ENCODE peak calls at places on chromosomes 4 and X, in nine cellular contexts. One of them, this sample, is unnamed.

GRCh38 chrX:69387559-69388487 is 116.3 kb upstream of the NALF2 start:
- DNase-seq in AG04450: peak; percentile 4
- DNase-seq in NCI-H1436: peak; percentile 52
- DNase-seq in NCI-H82: peak; percentile 88
- DNase-seq in COR-L47: peak; percentile 5
- DNase-seq in globus pallidus: peak; percentile 20
- DNase-seq in activated CD4-positive, alpha-beta T cell treated with anti-CD3 and anti-CD28 coated beads, Interleukin-2, amount 50 U/mL, for 1 hour: peak; percentile 26
- DNase-seq in H4: peak; percentile 3
- DNase-seq in effector memory CD8-positive, alpha-beta T cell: peak; percentile 1
- DNase-seq in this sample: peak; percentile 6

GRCh38 chrX:49978191-49978590 is 55.8 kb downstream of the CLCN5 start:
- DNase-seq in AG04450: no peak
- DNase-seq in NCI-H1436: no peak
- DNase-seq in NCI-H82: peak; percentile 43
- DNase-seq in COR-L47: no peak
- DNase-seq in globus pallidus: no peak
- DNase-seq in activated CD4-positive, alpha-beta T cell treated with anti-CD3 and anti-CD28 coated beads, Interleukin-2, amount 50 U/mL, for 1 hour: no peak
- DNase-seq in H4: no peak
- DNase-seq in effector memory CD8-positive, alpha-beta T cell: no peak
- DNase-seq in this sample: no peak

GRCh38 chrX:149286940-149287349 is 218.2 kb downstream of the IDS start:
- DNase-seq in AG04450: peak; percentile 1
- DNase-seq in NCI-H1436: peak; percentile 62
- DNase-seq in NCI-H82: peak; percentile 67
- DNase-seq in COR-L47: no peak
- DNase-seq in globus pallidus: peak; percentile 19
- DNase-seq in activated CD4-positive, alpha-beta T cell treated with anti-CD3 and anti-CD28 coated beads, Interleukin-2, amount 50 U/mL, for 1 hour: peak; percentile 24
- DNase-seq in H4: peak; percentile 4
- DNase-seq in effector memory CD8-positive, alpha-beta T cell: peak; percentile 14
- DNase-seq in this sample: peak; percentile 6

GRCh38 chrX:15464704-15465103 is 28.4 kb downstream of the PIR start:
- DNase-seq in AG04450: no peak
- DNase-seq in NCI-H1436: no peak
- DNase-seq in NCI-H82: no peak
- DNase-seq in COR-L47: no peak
- DNase-seq in globus pallidus: no peak
- DNase-seq in activated CD4-positive, alpha-beta T cell treated with anti-CD3 and anti-CD28 coated beads, Interleukin-2, amount 50 U/mL, for 1 hour: no peak
- DNase-seq in H4: no peak
- DNase-seq in effector memory CD8-positive, alpha-beta T cell: no peak
- DNase-seq in this sample: no peak

GRCh38 chr4:104677122-104677521 is 182.4 kb upstream of the CXXC4 start:
- DNase-seq in AG04450: no peak
- DNase-seq in NCI-H1436: peak; percentile 91
- DNase-seq in NCI-H82: peak; percentile 82
- DNase-seq in COR-L47: peak; percentile 93
- DNase-seq in globus pallidus: peak; percentile 6
- DNase-seq in activated CD4-positive, alpha-beta T cell treated with anti-CD3 and anti-CD28 coated beads, Interleukin-2, amount 50 U/mL, for 1 hour: no peak
- DNase-seq in H4: peak; percentile 55
- DNase-seq in effector memory CD8-positive, alpha-beta T cell: no peak
- DNase-seq in this sample: no peak

GRCh38 chrX:1528186-1528883 is 8.7 kb downstream of the P2RY8 start:
- DNase-seq in AG04450: no peak
- DNase-seq in NCI-H1436: no peak
- DNase-seq in NCI-H82: no peak
- DNase-seq in COR-L47: no peak
- DNase-seq in globus pallidus: no peak
- DNase-seq in activated CD4-positive, alpha-beta T cell treated with anti-CD3 and anti-CD28 coated beads, Interleukin-2, amount 50 U/mL, for 1 hour: no peak
- DNase-seq in H4: no peak
- DNase-seq in effector memory CD8-positive, alpha-beta T cell: no peak
- DNase-seq in this sample: no peak

GRCh38 chr4:187251896-187252295 is 528.2 kb upstream of the FAT1 start:
- DNase-seq in AG04450: no peak
- DNase-seq in NCI-H1436: no peak
- DNase-seq in NCI-H82: no peak
- DNase-seq in COR-L47: no peak
- DNase-seq in globus pallidus: no peak
- DNase-seq in activated CD4-positive, alpha-beta T cell treated with anti-CD3 and anti-CD28 coated beads, Interleukin-2, amount 50 U/mL, for 1 hour: no peak
- DNase-seq in H4: no peak
- DNase-seq in effector memory CD8-positive, alpha-beta T cell: no peak
- DNase-seq in this sample: no peak

GRCh38 chrX:154430916-154431315 is 2.4 kb downstream of the ATP6AP1 start:
- DNase-seq in AG04450: no peak
- DNase-seq in NCI-H1436: no peak
- DNase-seq in NCI-H82: no peak
- DNase-seq in COR-L47: no peak
- DNase-seq in globus pallidus: no peak
- DNase-seq in activated CD4-positive, alpha-beta T cell treated with anti-CD3 and anti-CD28 coated beads, Interleukin-2, amount 50 U/mL, for 1 hour: no peak
- DNase-seq in H4: no peak
- DNase-seq in effector memory CD8-positive, alpha-beta T cell: no peak
- DNase-seq in this sample: no peak

GRCh38 chrX:123971963-123972362 is 10.5 kb downstream of the STAG2 start:
- DNase-seq in AG04450: no peak
- DNase-seq in NCI-H1436: no peak
- DNase-seq in NCI-H82: no peak
- DNase-seq in COR-L47: no peak
- DNase-seq in globus pallidus: no peak
- DNase-seq in activated CD4-positive, alpha-beta T cell treated with anti-CD3 and anti-CD28 coated beads, Interleukin-2, amount 50 U/mL, for 1 hour: no peak
- DNase-seq in H4: no peak
- DNase-seq in effector memory CD8-positive, alpha-beta T cell: no peak
- DNase-seq in this sample: no peak

GRCh38 chr4:76637704-76638361 is 202.8 kb downstream of the SHROOM3 start:
- DNase-seq in AG04450: no peak
- DNase-seq in NCI-H1436: no peak
- DNase-seq in NCI-H82: no peak
- DNase-seq in COR-L47: no peak
- DNase-seq in globus pallidus: no peak
- DNase-seq in activated CD4-positive, alpha-beta T cell treated with anti-CD3 and anti-CD28 coated beads, Interleukin-2, amount 50 U/mL, for 1 hour: no peak
- DNase-seq in H4: no peak
- DNase-seq in effector memory CD8-positive, alpha-beta T cell: no peak
- DNase-seq in this sample: no peak

GRCh38 chrX:79300821-79301220 is 66.3 kb downstream of the ITM2A start:
- DNase-seq in AG04450: no peak
- DNase-seq in NCI-H1436: no peak
- DNase-seq in NCI-H82: no peak
- DNase-seq in COR-L47: no peak
- DNase-seq in globus pallidus: no peak
- DNase-seq in activated CD4-positive, alpha-beta T cell treated with anti-CD3 and anti-CD28 coated beads, Interleukin-2, amount 50 U/mL, for 1 hour: no peak
- DNase-seq in H4: no peak
- DNase-seq in effector memory CD8-positive, alpha-beta T cell: no peak
- DNase-seq in this sample: no peak

GRCh38 chrX:20456971-20457370 is 190.3 kb upstream of the RPS6KA3 start:
- DNase-seq in AG04450: no peak
- DNase-seq in NCI-H1436: no peak
- DNase-seq in NCI-H82: no peak
- DNase-seq in COR-L47: no peak
- DNase-seq in globus pallidus: no peak
- DNase-seq in activated CD4-positive, alpha-beta T cell treated with anti-CD3 and anti-CD28 coated beads, Interleukin-2, amount 50 U/mL, for 1 hour: no peak
- DNase-seq in H4: no peak
- DNase-seq in effector memory CD8-positive, alpha-beta T cell: no peak
- DNase-seq in this sample: no peak

GRCh38 chr4:182245041-182245440 is 1.8 kb downstream of the TENM3 start:
- DNase-seq in AG04450: no peak
- DNase-seq in NCI-H1436: no peak
- DNase-seq in NCI-H82: no peak
- DNase-seq in COR-L47: no peak
- DNase-seq in globus pallidus: no peak
- DNase-seq in activated CD4-positive, alpha-beta T cell treated with anti-CD3 and anti-CD28 coated beads, Interleukin-2, amount 50 U/mL, for 1 hour: no peak
- DNase-seq in H4: no peak
- DNase-seq in effector memory CD8-positive, alpha-beta T cell: no peak
- DNase-seq in this sample: no peak

GRCh38 chr4:187598246-187598645 is 397.3 kb upstream of the ZFP42 start:
- DNase-seq in AG04450: no peak
- DNase-seq in NCI-H1436: no peak
- DNase-seq in NCI-H82: no peak
- DNase-seq in COR-L47: no peak
- DNase-seq in globus pallidus: no peak
- DNase-seq in activated CD4-positive, alpha-beta T cell treated with anti-CD3 and anti-CD28 coated beads, Interleukin-2, amount 50 U/mL, for 1 hour: no peak
- DNase-seq in H4: no peak
- DNase-seq in effector memory CD8-positive, alpha-beta T cell: no peak
- DNase-seq in this sample: no peak

GRCh38 chr4:75555294-75556164 is at the start of gene ODAPH:
- DNase-seq in AG04450: no peak
- DNase-seq in NCI-H1436: no peak
- DNase-seq in NCI-H82: peak; percentile 48
- DNase-seq in COR-L47: no peak
- DNase-seq in globus pallidus: no peak
- DNase-seq in activated CD4-positive, alpha-beta T cell treated with anti-CD3 and anti-CD28 coated beads, Interleukin-2, amount 50 U/mL, for 1 hour: no peak
- DNase-seq in H4: peak; percentile 57
- DNase-seq in effector memory CD8-positive, alpha-beta T cell: no peak
- DNase-seq in this sample: no peak

GRCh38 chr4:99013402-99013843 is 17.9 kb downstream of the METAP1 start:
- DNase-seq in AG04450: no peak
- DNase-seq in NCI-H1436: no peak
- DNase-seq in NCI-H82: no peak
- DNase-seq in COR-L47: no peak
- DNase-seq in globus pallidus: no peak
- DNase-seq in activated CD4-positive, alpha-beta T cell treated with anti-CD3 and anti-CD28 coated beads, Interleukin-2, amount 50 U/mL, for 1 hour: no peak
- DNase-seq in H4: no peak
- DNase-seq in effector memory CD8-positive, alpha-beta T cell: no peak
- DNase-seq in this sample: no peak

GRCh38 chr4:38723726-38724506 is 58.9 kb downstream of the TLR10 start:
- DNase-seq in AG04450: no peak
- DNase-seq in NCI-H1436: no peak
- DNase-seq in NCI-H82: no peak
- DNase-seq in COR-L47: no peak
- DNase-seq in globus pallidus: no peak
- DNase-seq in activated CD4-positive, alpha-beta T cell treated with anti-CD3 and anti-CD28 coated beads, Interleukin-2, amount 50 U/mL, for 1 hour: no peak
- DNase-seq in H4: no peak
- DNase-seq in effector memory CD8-positive, alpha-beta T cell: no peak
- DNase-seq in this sample: no peak

GRCh38 chrX:139907078-139907477 is 25.8 kb downstream of the ATP11C start:
- DNase-seq in AG04450: no peak
- DNase-seq in NCI-H1436: no peak
- DNase-seq in NCI-H82: no peak
- DNase-seq in COR-L47: no peak
- DNase-seq in globus pallidus: no peak
- DNase-seq in activated CD4-positive, alpha-beta T cell treated with anti-CD3 and anti-CD28 coated beads, Interleukin-2, amount 50 U/mL, for 1 hour: no peak
- DNase-seq in H4: no peak
- DNase-seq in effector memory CD8-positive, alpha-beta T cell: no peak
- DNase-seq in this sample: no peak

GRCh38 chrX:42524374-42524773 is 253.6 kb downstream of the PPP1R2C start:
- DNase-seq in AG04450: no peak
- DNase-seq in NCI-H1436: no peak
- DNase-seq in NCI-H82: no peak
- DNase-seq in COR-L47: no peak
- DNase-seq in globus pallidus: no peak
- DNase-seq in activated CD4-positive, alpha-beta T cell treated with anti-CD3 and anti-CD28 coated beads, Interleukin-2, amount 50 U/mL, for 1 hour: no peak
- DNase-seq in H4: no peak
- DNase-seq in effector memory CD8-positive, alpha-beta T cell: no peak
- DNase-seq in this sample: no peak

GRCh38 chrX:39875834-39876625 is 221.7 kb downstream of the BCOR start:
- DNase-seq in AG04450: no peak
- DNase-seq in NCI-H1436: no peak
- DNase-seq in NCI-H82: peak; percentile 87
- DNase-seq in COR-L47: peak; percentile 60
- DNase-seq in globus pallidus: no peak
- DNase-seq in activated CD4-positive, alpha-beta T cell treated with anti-CD3 and anti-CD28 coated beads, Interleukin-2, amount 50 U/mL, for 1 hour: no peak
- DNase-seq in H4: no peak
- DNase-seq in effector memory CD8-positive, alpha-beta T cell: no peak
- DNase-seq in this sample: no peak

GRCh38 chr4:109211671-109212070 is 90.8 kb downstream of the COL25A1 start:
- DNase-seq in AG04450: no peak
- DNase-seq in NCI-H1436: no peak
- DNase-seq in NCI-H82: no peak
- DNase-seq in COR-L47: no peak
- DNase-seq in globus pallidus: no peak
- DNase-seq in activated CD4-positive, alpha-beta T cell treated with anti-CD3 and anti-CD28 coated beads, Interleukin-2, amount 50 U/mL, for 1 hour: no peak
- DNase-seq in H4: no peak
- DNase-seq in effector memory CD8-positive, alpha-beta T cell: no peak
- DNase-seq in this sample: no peak

GRCh38 chr4:94892051-94892450 is 134.3 kb downstream of the BMPR1B start:
- DNase-seq in AG04450: no peak
- DNase-seq in NCI-H1436: no peak
- DNase-seq in NCI-H82: no peak
- DNase-seq in COR-L47: no peak
- DNase-seq in globus pallidus: no peak
- DNase-seq in activated CD4-positive, alpha-beta T cell treated with anti-CD3 and anti-CD28 coated beads, Interleukin-2, amount 50 U/mL, for 1 hour: no peak
- DNase-seq in H4: peak; percentile 95
- DNase-seq in effector memory CD8-positive, alpha-beta T cell: no peak
- DNase-seq in this sample: no peak

GRCh38 chr4:124333466-124333865 is 379.1 kb downstream of the ANKRD50 start:
- DNase-seq in AG04450: no peak
- DNase-seq in NCI-H1436: no peak
- DNase-seq in NCI-H82: no peak
- DNase-seq in COR-L47: no peak
- DNase-seq in globus pallidus: no peak
- DNase-seq in activated CD4-positive, alpha-beta T cell treated with anti-CD3 and anti-CD28 coated beads, Interleukin-2, amount 50 U/mL, for 1 hour: no peak
- DNase-seq in H4: no peak
- DNase-seq in effector memory CD8-positive, alpha-beta T cell: no peak
- DNase-seq in this sample: no peak

GRCh38 chrX:71489540-71489939 is 43.4 kb upstream of the OGT start:
- DNase-seq in AG04450: no peak
- DNase-seq in NCI-H1436: no peak
- DNase-seq in NCI-H82: no peak
- DNase-seq in COR-L47: no peak
- DNase-seq in globus pallidus: no peak
- DNase-seq in activated CD4-positive, alpha-beta T cell treated with anti-CD3 and anti-CD28 coated beads, Interleukin-2, amount 50 U/mL, for 1 hour: no peak
- DNase-seq in H4: no peak
- DNase-seq in effector memory CD8-positive, alpha-beta T cell: no peak
- DNase-seq in this sample: no peak

GRCh38 chrX:8189096-8189830 is 18.2 kb upstream of the VCX2 start:
- DNase-seq in AG04450: no peak
- DNase-seq in NCI-H1436: no peak
- DNase-seq in NCI-H82: no peak
- DNase-seq in COR-L47: no peak
- DNase-seq in globus pallidus: no peak
- DNase-seq in activated CD4-positive, alpha-beta T cell treated with anti-CD3 and anti-CD28 coated beads, Interleukin-2, amount 50 U/mL, for 1 hour: no peak
- DNase-seq in H4: no peak
- DNase-seq in effector memory CD8-positive, alpha-beta T cell: no peak
- DNase-seq in this sample: no peak